ENCODE peak calls at places on chromosomes 11 and 22, in five cellular contexts. One of them, this sample, is unnamed.

GRCh38 chr22:37057226-37057625 is 5.7 kb downstream of the KCTD17 start:
- DNase-seq in transverse colon: no peak
- DNase-seq in uterus: no peak
- DNase-seq in type B pancreatic cell: no peak
- DNase-seq in mesothelial cell of epicardium: no peak
- DNase-seq in this sample: no peak

GRCh38 chr22:19178065-19178658 is 374 bp downstream of the SLC25A1 start:
- DNase-seq in uterus: no peak
- DNase-seq in transverse colon: peak; percentile 72
- DNase-seq in mesothelial cell of epicardium: no peak
- DNase-seq in type B pancreatic cell: no peak
- DNase-seq in this sample: peak; percentile 53

GRCh38 chr22:28410050-28410816 is 269.4 kb downstream of the TTC28 start:
- DNase-seq in transverse colon: no peak
- DNase-seq in mesothelial cell of epicardium: no peak
- DNase-seq in uterus: no peak
- DNase-seq in type B pancreatic cell: no peak
- DNase-seq in this sample: no peak

GRCh38 chr11:2752204-2752772 is 52.5 kb upstream of the KCNQ1OT1 start:
- DNase-seq in transverse colon: peak; percentile 3
- DNase-seq in mesothelial cell of epicardium: no peak
- DNase-seq in uterus: no peak
- DNase-seq in type B pancreatic cell: no peak
- DNase-seq in this sample: peak; percentile 5

GRCh38 chr11:32602657-32603410 is 19.2 kb downstream of the EIF3M start:
- DNase-seq in mesothelial cell of epicardium: no peak
- DNase-seq in type B pancreatic cell: no peak
- DNase-seq in uterus: no peak
- DNase-seq in transverse colon: no peak
- DNase-seq in this sample: no peak

GRCh38 chr11:103883291-103883690 is 153.1 kb upstream of the DDI1 start:
- DNase-seq in type B pancreatic cell: no peak
- DNase-seq in mesothelial cell of epicardium: no peak
- DNase-seq in transverse colon: no peak
- DNase-seq in uterus: no peak
- DNase-seq in this sample: no peak

GRCh38 chr11:110472858-110473257 is 43.1 kb downstream of the FDX1 start:
- DNase-seq in uterus: no peak
- DNase-seq in transverse colon: no peak
- DNase-seq in type B pancreatic cell: no peak
- DNase-seq in mesothelial cell of epicardium: no peak
- DNase-seq in this sample: no peak

GRCh38 chr22:37169412-37169811 is 18.6 kb downstream of the C1QTNF6 start:
- DNase-seq in transverse colon: no peak
- DNase-seq in type B pancreatic cell: no peak
- DNase-seq in mesothelial cell of epicardium: no peak
- DNase-seq in uterus: peak; percentile 8
- DNase-seq in this sample: no peak

GRCh38 chr11:13166036-13166435 is 111.6 kb upstream of the BMAL1 start:
- DNase-seq in transverse colon: no peak
- DNase-seq in mesothelial cell of epicardium: no peak
- DNase-seq in uterus: no peak
- DNase-seq in type B pancreatic cell: no peak
- DNase-seq in this sample: no peak

GRCh38 chr11:123457187-123457770 is 27.2 kb downstream of the GRAMD1B start:
- DNase-seq in type B pancreatic cell: no peak
- DNase-seq in uterus: no peak
- DNase-seq in transverse colon: peak; percentile 41
- DNase-seq in mesothelial cell of epicardium: no peak
- DNase-seq in this sample: no peak

GRCh38 chr11:34890812-34891211 is 25.4 kb downstream of the APIP start:
- DNase-seq in type B pancreatic cell: no peak
- DNase-seq in transverse colon: no peak
- DNase-seq in uterus: no peak
- DNase-seq in mesothelial cell of epicardium: no peak
- DNase-seq in this sample: no peak

GRCh38 chr11:61704838-61705237 is 24.6 kb downstream of the DAGLA start:
- DNase-seq in mesothelial cell of epicardium: no peak
- DNase-seq in uterus: no peak
- DNase-seq in transverse colon: no peak
- DNase-seq in type B pancreatic cell: no peak
- DNase-seq in this sample: no peak

GRCh38 chr11:101446238-101446637 is 137.6 kb downstream of the TRPC6 start:
- DNase-seq in uterus: no peak
- DNase-seq in mesothelial cell of epicardium: no peak
- DNase-seq in transverse colon: no peak
- DNase-seq in type B pancreatic cell: no peak
- DNase-seq in this sample: no peak

GRCh38 chr22:44443641-44444235 is 54.3 kb downstream of the RTL6 start:
- DNase-seq in type B pancreatic cell: no peak
- DNase-seq in uterus: no peak
- DNase-seq in transverse colon: no peak
- DNase-seq in mesothelial cell of epicardium: no peak
- DNase-seq in this sample: no peak

GRCh38 chr11:106668147-106668546 is 350.1 kb downstream of the GUCY1A2 start:
- DNase-seq in mesothelial cell of epicardium: no peak
- DNase-seq in uterus: no peak
- DNase-seq in type B pancreatic cell: no peak
- DNase-seq in transverse colon: no peak
- DNase-seq in this sample: no peak

GRCh38 chr11:11798586-11799438 is 43.0 kb upstream of the USP47 start:
- DNase-seq in mesothelial cell of epicardium: no peak
- DNase-seq in uterus: peak; percentile 82
- DNase-seq in type B pancreatic cell: no peak
- DNase-seq in transverse colon: peak; percentile 88
- DNase-seq in this sample: peak; percentile 85

GRCh38 chr22:44229331-44229730 is 48.6 kb downstream of the PARVG start:
- DNase-seq in transverse colon: no peak
- DNase-seq in type B pancreatic cell: no peak
- DNase-seq in mesothelial cell of epicardium: no peak
- DNase-seq in uterus: no peak
- DNase-seq in this sample: no peak

GRCh38 chr11:35390737-35391682 is 28.3 kb downstream of the SLC1A2 start:
- DNase-seq in type B pancreatic cell: no peak
- DNase-seq in mesothelial cell of epicardium: no peak
- DNase-seq in uterus: no peak
- DNase-seq in transverse colon: peak; percentile 19
- DNase-seq in this sample: no peak

GRCh38 chr22:50469377-50470305 is 5.2 kb downstream of the SBF1 start:
- DNase-seq in transverse colon: peak; percentile 95
- DNase-seq in mesothelial cell of epicardium: no peak
- DNase-seq in type B pancreatic cell: no peak
- DNase-seq in uterus: no peak
- DNase-seq in this sample: peak; percentile 41

GRCh38 chr11:72112541-72113136 is at the start of gene ANAPC15:
- DNase-seq in transverse colon: peak; percentile 99
- DNase-seq in type B pancreatic cell: peak; percentile 96
- DNase-seq in mesothelial cell of epicardium: peak; percentile 92
- DNase-seq in uterus: peak; percentile 98
- DNase-seq in this sample: peak; percentile 98

GRCh38 chr11:35029979-35030378 is 109.0 kb upstream of the CD44 start:
- DNase-seq in mesothelial cell of epicardium: no peak
- DNase-seq in type B pancreatic cell: no peak
- DNase-seq in transverse colon: no peak
- DNase-seq in uterus: no peak
- DNase-seq in this sample: no peak

GRCh38 chr11:44793350-44794090 is 66.8 kb downstream of the TSPAN18 start:
- DNase-seq in type B pancreatic cell: no peak
- DNase-seq in mesothelial cell of epicardium: no peak
- DNase-seq in uterus: no peak
- DNase-seq in transverse colon: no peak
- DNase-seq in this sample: no peak

GRCh38 chr11:83865636-83866461 is 579.7 kb upstream of the CCDC90B start:
- DNase-seq in transverse colon: no peak
- DNase-seq in type B pancreatic cell: no peak
- DNase-seq in mesothelial cell of epicardium: no peak
- DNase-seq in uterus: no peak
- DNase-seq in this sample: no peak

GRCh38 chr11:78323356-78323755 is 94.3 kb downstream of the GAB2 start:
- DNase-seq in transverse colon: no peak
- DNase-seq in mesothelial cell of epicardium: no peak
- DNase-seq in type B pancreatic cell: no peak
- DNase-seq in uterus: no peak
- DNase-seq in this sample: no peak

GRCh38 chr11:105219269-105219668 is 79.7 kb upstream of the CARD18 start:
- DNase-seq in uterus: no peak
- DNase-seq in type B pancreatic cell: no peak
- DNase-seq in transverse colon: no peak
- DNase-seq in mesothelial cell of epicardium: no peak
- DNase-seq in this sample: no peak

GRCh38 chr22:24554316-24555159 is at the start of gene GUCD1:
- DNase-seq in uterus: no peak
- DNase-seq in mesothelial cell of epicardium: no peak
- DNase-seq in type B pancreatic cell: no peak
- DNase-seq in transverse colon: peak; percentile 52
- DNase-seq in this sample: peak; percentile 22

GRCh38 chr11:47355283-47356128 is 3.0 kb upstream of the MYBPC3 start:
- DNase-seq in mesothelial cell of epicardium: peak; percentile 79
- DNase-seq in type B pancreatic cell: peak; percentile 97
- DNase-seq in uterus: peak; percentile 92
- DNase-seq in transverse colon: peak; percentile 97
- DNase-seq in this sample: peak; percentile 96

GRCh38 chr11:19673924-19674390 is 38.7 kb upstream of the NAV2 start:
- DNase-seq in type B pancreatic cell: no peak
- DNase-seq in uterus: peak; percentile 78
- DNase-seq in mesothelial cell of epicardium: no peak
- DNase-seq in transverse colon: peak; percentile 64
- DNase-seq in this sample: peak; percentile 83

GRCh38 chr11:122578168-122578825 is 77.2 kb upstream of the UBASH3B start:
- DNase-seq in transverse colon: no peak
- DNase-seq in type B pancreatic cell: no peak
- DNase-seq in uterus: no peak
- DNase-seq in mesothelial cell of epicardium: no peak
- DNase-seq in this sample: no peak

GRCh38 chr22:35335468-35335867 is 35.8 kb downstream of the TOM1 start:
- DNase-seq in mesothelial cell of epicardium: no peak
- DNase-seq in transverse colon: no peak
- DNase-seq in type B pancreatic cell: no peak
- DNase-seq in uterus: no peak
- DNase-seq in this sample: no peak

GRCh38 chr22:35335936-35336781 is 36.5 kb downstream of the TOM1 start:
- DNase-seq in type B pancreatic cell: no peak
- DNase-seq in mesothelial cell of epicardium: no peak
- DNase-seq in uterus: no peak
- DNase-seq in transverse colon: no peak
- DNase-seq in this sample: peak; percentile 69

GRCh38 chr22:35334010-35334409 is 34.3 kb downstream of the TOM1 start:
- DNase-seq in type B pancreatic cell: no peak
- DNase-seq in uterus: no peak
- DNase-seq in transverse colon: no peak
- DNase-seq in mesothelial cell of epicardium: no peak
- DNase-seq in this sample: no peak

GRCh38 chr22:35341090-35341874 is 39.6 kb upstream of the HMOX1 start:
- DNase-seq in uterus: no peak
- DNase-seq in transverse colon: no peak
- DNase-seq in mesothelial cell of epicardium: no peak
- DNase-seq in type B pancreatic cell: no peak
- DNase-seq in this sample: no peak

GRCh38 chr22:35337932-35338331 is 38.2 kb downstream of the TOM1 start:
- DNase-seq in mesothelial cell of epicardium: no peak
- DNase-seq in transverse colon: no peak
- DNase-seq in type B pancreatic cell: no peak
- DNase-seq in uterus: no peak
- DNase-seq in this sample: no peak
- TF ChIP-seq CTCF in mesothelial cell of epicardium: no peak
- TF ChIP-seq CTCF in transverse colon: no peak
- TF ChIP-seq CTCF in type B pancreatic cell: no peak
- TF ChIP-seq CTCF in uterus: no peak
- TF ChIP-seq CTCF in this sample: no peak

DNA sequence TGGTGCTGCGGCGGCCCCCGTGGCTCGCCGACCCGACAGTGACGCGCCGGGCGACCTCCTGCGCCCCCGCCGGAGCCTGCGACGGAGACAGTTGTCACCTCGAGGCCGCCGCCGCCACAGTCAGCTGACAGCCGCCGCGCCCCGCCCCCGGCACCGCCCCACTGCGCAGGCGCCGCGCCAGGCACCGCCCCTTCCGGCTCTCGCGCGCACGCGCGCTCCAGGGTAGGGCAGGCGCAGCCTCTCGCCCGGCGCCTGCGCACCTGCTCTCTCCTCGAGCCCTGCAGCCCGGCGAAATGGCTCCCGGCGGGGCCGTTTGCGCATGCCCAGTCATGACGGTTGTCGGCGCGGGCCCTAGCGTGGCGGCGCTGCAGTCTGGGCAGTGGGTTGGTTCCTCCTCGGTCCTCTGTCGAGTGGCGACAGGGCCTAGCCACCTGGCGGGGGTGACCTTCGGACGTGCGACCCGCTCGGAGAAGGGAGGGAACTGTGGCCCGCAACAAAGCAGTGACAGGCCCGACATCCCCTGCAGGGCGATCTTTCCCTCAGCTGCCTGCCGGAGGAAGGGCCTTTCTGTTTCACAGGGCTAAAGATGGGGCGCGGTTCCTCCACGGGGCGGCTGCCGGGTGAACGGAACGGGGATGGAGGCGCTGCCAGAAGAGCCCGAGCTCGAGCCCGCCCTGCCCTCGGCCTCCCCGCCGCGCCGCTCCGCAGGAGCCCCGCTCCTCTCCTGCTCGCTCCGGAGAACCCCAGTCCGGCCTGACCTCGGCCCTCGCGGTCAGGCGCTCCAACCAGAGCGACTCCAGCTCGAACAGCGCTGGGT is at the start of gene TOLLIP:
- DNase-seq in type B pancreatic cell: peak; percentile 99
- DNase-seq in uterus: peak; percentile 96
- DNase-seq in transverse colon: peak; percentile 97
- DNase-seq in mesothelial cell of epicardium: peak; percentile 98
- DNase-seq in this sample: peak; percentile 96
- TF ChIP-seq CTCF in type B pancreatic cell: peak; percentile 27
- TF ChIP-seq CTCF in uterus: peak; percentile 37
- TF ChIP-seq CTCF in transverse colon: peak; percentile 33
- TF ChIP-seq CTCF in mesothelial cell of epicardium: no peak
- TF ChIP-seq CTCF in this sample: peak; percentile 34

GRCh38 chr11:63920870-63921417 is 4.0 kb upstream of the RCOR2 start:
- DNase-seq in type B pancreatic cell: no peak
- DNase-seq in mesothelial cell of epicardium: no peak
- DNase-seq in uterus: no peak
- DNase-seq in transverse colon: peak; percentile 28
- DNase-seq in this sample: no peak
- TF ChIP-seq CTCF in type B pancreatic cell: peak; percentile 80
- TF ChIP-seq CTCF in mesothelial cell of epicardium: peak; percentile 58
- TF ChIP-seq CTCF in uterus: no peak
- TF ChIP-seq CTCF in transverse colon: no peak
- TF ChIP-seq CTCF in this sample: peak; percentile 60

GRCh38 chr11:112532506-112532905 is 271.8 kb upstream of the PLET1 start:
- DNase-seq in transverse colon: no peak
- DNase-seq in mesothelial cell of epicardium: no peak
- DNase-seq in uterus: no peak
- DNase-seq in type B pancreatic cell: no peak
- DNase-seq in this sample: no peak
- TF ChIP-seq CTCF in transverse colon: no peak
- TF ChIP-seq CTCF in mesothelial cell of epicardium: no peak
- TF ChIP-seq CTCF in uterus: no peak
- TF ChIP-seq CTCF in type B pancreatic cell: no peak
- TF ChIP-seq CTCF in this sample: no peak